ENCODE peak calls at places on chromosomes 5 and 9, in seven cellular contexts. I is effector memory CD4-positive, alpha-beta T cell; E is mammary epithelial cell; V is adipocyte; U is HAP-1; M is sigmoid colon; W is tibial artery. R is an unnamed sample.

GRCh38 chr9:81455417-81455816 is 233.9 kb downstream of the TLE1 start:
- DNase-seq in I (no peak), E (no peak), V (peak; percentile 14), U (no peak), M (no peak), W (no peak), R (no peak)

GRCh38 chr9:115923903-115924668 is 229.5 kb upstream of the PAPPA start:
- DNase-seq in I (no peak), E (no peak), V (peak; percentile 86), U (no peak), M (no peak), W (no peak), R (peak; percentile 83)

GRCh38 chr5:141373673-141374317 is at the start of gene PCDHGA6:
- DNase-seq in I (no peak), E (peak; percentile 39), V (peak; percentile 62), U (no peak), M (no peak), W (no peak), R (no peak)

GRCh38 chr9:68692519-68692918 is 12.5 kb upstream of the PIP5K1B start:
- DNase-seq in I (no peak), E (no peak), V (no peak), U (no peak), M (no peak), W (no peak), R (no peak)

GRCh38 chr5:148938535-148938907 is 112.1 kb downstream of the ADRB2 start:
- DNase-seq in I (no peak), E (peak; percentile 80), V (no peak), U (no peak), M (no peak), W (no peak), R (no peak)

GRCh38 chr5:10091701-10092100 is 158.0 kb downstream of the ATPSCKMT start:
- DNase-seq in I (no peak), E (no peak), V (no peak), U (no peak), M (no peak), W (no peak), R (no peak)

GRCh38 chr5:94903719-94904118 is 285.2 kb downstream of the SLF1 start:
- DNase-seq in I (no peak), E (no peak), V (no peak), U (peak; percentile 28), M (no peak), W (no peak), R (no peak)

GRCh38 chr5:58012103-58012502 is 447.8 kb downstream of the PLK2 start:
- DNase-seq in I (no peak), E (no peak), V (no peak), U (peak; percentile 11), M (no peak), W (no peak), R (no peak)

GRCh38 chr9:123033864-123034598 is 564 bp downstream of the GPR21 start:
- DNase-seq in I (no peak), E (no peak), V (no peak), U (no peak), M (no peak), W (no peak), R (no peak)

GRCh38 chr5:158769079-158769478 is 330.6 kb downstream of the EBF1 start:
- DNase-seq in I (no peak), E (no peak), V (no peak), U (no peak), M (no peak), W (no peak), R (no peak)

GRCh38 chr5:158776681-158777080 is 323.0 kb downstream of the EBF1 start:
- DNase-seq in I (no peak), E (no peak), V (no peak), U (no peak), M (no peak), W (no peak), R (no peak)

GRCh38 chr5:158769702-158770101 is 330.0 kb downstream of the EBF1 start:
- DNase-seq in I (no peak), E (no peak), V (peak; percentile 77), U (no peak), M (no peak), W (no peak), R (no peak)

GRCh38 chr5:158770506-158770905 is 329.2 kb downstream of the EBF1 start:
- DNase-seq in I (no peak), E (peak; percentile 2), V (no peak), U (peak; percentile 3), M (no peak), W (no peak), R (no peak)

DNA sequence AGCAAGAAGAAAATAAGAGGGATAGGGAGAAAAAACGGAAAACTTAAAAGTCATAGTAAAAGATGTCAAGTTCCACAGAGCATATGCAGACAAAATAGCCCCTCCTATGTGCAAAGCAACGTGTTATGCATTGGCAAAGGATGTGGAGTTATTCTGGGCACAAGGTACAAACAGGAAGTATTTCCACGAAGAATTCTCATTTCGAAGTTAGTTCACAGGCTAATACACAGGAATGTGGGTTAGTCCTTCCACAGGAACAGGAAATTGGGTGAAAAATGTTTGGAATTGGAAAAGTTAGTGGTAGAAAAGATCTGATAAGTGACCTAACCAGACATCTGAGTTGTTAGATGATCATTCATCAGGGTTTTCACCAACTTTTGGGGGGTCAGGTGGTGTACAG is 326.6 kb downstream of the EBF1 start:
- DNase-seq in I (no peak), E (no peak), V (peak; percentile 47), U (no peak), M (no peak), W (no peak), R (no peak)
- H3K4me1 ChIP-seq in I (no peaks in the 10 kb centered on the region), E (no peaks in the 10 kb centered on the region), V (peaks cover 93% of the 10 kb centered on the region), U (peaks cover 6% of the 10 kb centered on the region), M (peaks cover 11% of the 10 kb centered on the region), W (peaks cover 50% of the 10 kb centered on the region), R (peaks cover 17% of the 10 kb centered on the region)

DNA sequence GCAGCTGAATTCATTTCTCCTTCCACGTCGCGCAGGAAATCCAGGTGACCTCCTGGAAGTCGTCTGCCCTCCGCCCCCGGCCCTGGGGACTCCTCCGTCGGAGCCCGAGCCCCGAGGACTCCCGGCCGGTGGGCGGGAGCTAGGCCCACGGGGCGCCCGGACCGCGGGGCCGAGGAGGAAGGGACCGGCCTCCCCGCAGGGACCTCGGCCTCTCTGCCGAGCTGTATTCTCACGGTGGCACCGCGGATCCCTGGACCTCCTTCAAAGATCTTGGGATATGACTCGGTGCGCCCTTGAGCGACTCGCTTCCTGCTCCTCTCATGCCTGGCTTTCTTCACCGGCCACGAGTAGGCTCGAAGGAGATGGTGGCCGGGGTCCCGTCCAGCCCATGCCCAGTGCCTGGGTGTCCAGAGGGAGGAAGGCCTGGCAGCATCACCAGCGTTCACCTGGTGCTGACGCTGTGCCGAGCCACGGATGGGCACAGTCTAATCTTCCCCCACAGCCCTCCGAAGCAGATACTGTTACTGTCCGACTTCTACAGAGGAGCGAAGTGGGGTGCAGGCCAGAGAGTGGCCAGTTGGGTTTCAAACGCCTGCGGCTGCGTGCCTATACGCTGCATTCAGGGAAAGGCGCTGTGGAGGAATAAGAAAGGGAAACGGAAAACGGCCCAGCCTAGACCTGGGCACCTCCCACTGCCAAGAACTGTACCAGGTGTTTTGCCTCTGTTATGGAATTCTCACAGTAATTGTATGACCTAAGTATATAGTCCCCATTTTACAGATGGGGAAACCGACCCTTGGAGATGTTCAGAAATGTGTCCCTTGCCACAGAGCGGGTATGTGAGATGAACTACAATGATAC is 47.3 kb downstream of the PAX5 start:
- DNase-seq in I (no peak), E (no peak), V (no peak), U (no peak), M (no peak), W (no peak), R (no peak)
- H3K4me3 ChIP-seq in I (no peak overlapping the region), E (no peak overlapping the region), V (no peak overlapping the region), U (no peak overlapping the region), M (no peak overlapping the region), W (no peak overlapping the region), R (no peak overlapping the region)

GRCh38 chr5:125002727-125003598 is 256.5 kb upstream of the ZNF608 start:
- DNase-seq in I (no peak), E (peak; percentile 35), V (peak; percentile 25), U (no peak), M (no peak), W (no peak), R (peak; percentile 23)

GRCh38 chr5:125011014-125011413 is 264.6 kb upstream of the ZNF608 start:
- DNase-seq in I (no peak), E (no peak), V (no peak), U (no peak), M (no peak), W (no peak), R (no peak)

GRCh38 chr5:125005287-125005686 is 258.8 kb upstream of the ZNF608 start:
- DNase-seq in I (no peak), E (no peak), V (no peak), U (no peak), M (no peak), W (no peak), R (no peak)

GRCh38 chr5:125004009-125004408 is 257.6 kb upstream of the ZNF608 start:
- DNase-seq in I (no peak), E (no peak), V (no peak), U (no peak), M (no peak), W (no peak), R (no peak)

GRCh38 chr5:125006011-125006685 is 259.7 kb upstream of the ZNF608 start:
- DNase-seq in I (no peak), E (no peak), V (no peak), U (no peak), M (no peak), W (no peak), R (no peak)
- H3K4me1 ChIP-seq in I (no peaks in the 10 kb centered on the region), E (no peaks in the 10 kb centered on the region), V (no peaks in the 10 kb centered on the region), U (peaks cover 5% of the 10 kb centered on the region), M (no peaks in the 10 kb centered on the region), W (no peaks in the 10 kb centered on the region), R (peaks cover 5% of the 10 kb centered on the region)

DNA sequence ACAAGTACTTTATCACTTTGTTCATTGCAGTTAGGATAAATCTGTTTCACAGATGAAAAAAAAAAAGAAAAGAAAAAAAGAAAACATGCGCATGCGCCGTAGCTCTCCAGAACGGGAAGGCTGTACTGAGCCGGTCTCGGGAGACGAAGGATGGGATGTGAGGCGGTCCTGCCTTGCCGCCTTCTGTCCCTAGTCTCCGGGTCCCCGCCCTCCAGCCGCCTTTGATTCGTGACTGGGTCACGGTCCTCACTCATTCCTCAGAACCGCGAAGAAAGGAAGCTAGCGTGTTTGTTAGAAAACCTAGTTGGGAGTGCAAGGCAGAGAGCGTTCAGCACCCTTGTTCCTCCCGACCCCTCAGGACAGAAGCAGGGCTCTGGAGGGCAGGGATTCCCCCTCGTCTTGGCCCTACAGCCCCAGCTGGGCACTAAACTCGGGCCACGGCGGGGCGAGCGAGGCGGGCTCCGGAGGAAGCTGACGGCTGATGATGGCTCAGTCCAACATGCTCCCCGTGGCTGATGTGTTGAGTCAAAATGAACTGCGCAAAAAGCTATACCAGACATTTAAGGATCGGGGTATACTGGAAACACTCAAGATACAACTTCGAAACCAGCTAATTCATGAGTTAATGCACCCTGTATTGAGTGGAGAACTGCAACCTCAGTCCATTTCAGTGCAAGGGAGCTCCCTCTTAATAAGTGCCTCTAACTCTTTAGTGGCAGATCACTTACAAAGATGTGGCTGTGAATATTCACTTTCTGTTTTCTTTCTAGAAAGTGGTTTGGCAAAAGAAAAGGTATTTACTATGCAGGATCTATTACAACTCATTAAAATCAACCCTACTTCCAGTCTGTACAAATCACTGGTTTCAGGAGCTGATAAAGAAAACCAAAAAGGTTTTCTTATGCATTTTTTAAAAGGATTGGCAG is 40.0 kb downstream of the CPLANE1 start:
- DNase-seq in I (no peak), E (no peak), V (no peak), U (no peak), M (no peak), W (no peak), R (no peak)
- H3K4me3 ChIP-seq in I (peak overlapping the region; percentile 35), E (no peak overlapping the region), V (peak overlapping the region; percentile 72), U (no peak overlapping the region), M (peak overlapping the region; percentile 16), W (peak overlapping the region; percentile 36), R (no peak overlapping the region)